ENCODE peak calls at places on chromosomes 13 and 19, in six cellular contexts. E is HFF-Myc, O is cardiac muscle cell, Y is thoracic aorta, C is choroid plexus epithelial cell, L is keratinocyte. N is an unnamed sample.

GRCh38 chr19:31676271-31677004 is 327.2 kb upstream of the TSHZ3 start:
- DNase-seq in L (no peak), E (no peak), Y (no peak), C (no peak), O (peak), N (no peak)

GRCh38 chr13:33016414-33017409 is at the start of gene KL:
- DNase-seq in Y (no peak), E (no peak), C (no peak), L (no peak), O (peak), N (no peak)

GRCh38 chr19:29696045-29696682 is 18.9 kb downstream of the C19orf12 start:
- DNase-seq in L (no peak), Y (no peak), O (no peak), E (no peak), C (no peak), N (no peak)

GRCh38 chr19:28468701-28469459 is 744.1 kb downstream of the UQCRFS1 start:
- DNase-seq in C (peak), E (no peak), O (peak), L (no peak), Y (no peak), N (no peak)

GRCh38 chr19:5718579-5719273 is 1.2 kb downstream of the LONP1 start:
- DNase-seq in Y (no peak), C (peak), O (peak), E (no peak), L (peak), N (peak)

GRCh38 chr13:43364210-43365041 is 341.0 kb downstream of the DNAJC15 start:
- DNase-seq in Y (no peak), E (no peak), O (peak), L (no peak), C (peak), N (no peak)

GRCh38 chr13:112346899-112347229 is 29.3 kb upstream of the SPACA7 start:
- DNase-seq in C (no peak), O (no peak), L (no peak), E (no peak), Y (no peak), N (no peak)

GRCh38 chr19:4829001-4829712 is 2.4 kb downstream of the TICAM1 start:
- DNase-seq in E (no peak), C (no peak), Y (no peak), O (no peak), L (no peak), N (no peak)

GRCh38 chr19:17829855-17830566 is 8.7 kb upstream of the INSL3 start:
- DNase-seq in L (peak), Y (no peak), O (peak), C (peak), E (no peak), N (no peak)

GRCh38 chr13:48626726-48627451 is 26.8 kb upstream of the CYSLTR2 start:
- DNase-seq in E (no peak), C (peak), O (peak), Y (no peak), L (no peak), N (peak)

GRCh38 chr13:42707596-42707995 is 73.8 kb upstream of the FAM216B start:
- DNase-seq in L (no peak), C (peak), O (peak), E (no peak), Y (no peak), N (no peak)

GRCh38 chr13:34721631-34722144 is 220.4 kb upstream of the NBEA start:
- DNase-seq in L (no peak), O (no peak), C (no peak), Y (no peak), E (no peak), N (no peak)
- TF ChIP-seq CTCF in L (no peak), O (no peak), C (no peak), Y (no peak), E (no peak), N (no peak)

GRCh38 chr13:46385946-46386345 is 1.1 kb downstream of the RUBCNL start:
- DNase-seq in C (no peak), L (no peak), Y (no peak), O (no peak), E (no peak), N (no peak)
- H3K4me3 ChIP-seq in C (no peak), L (no peak), Y (peak), O (peak), E (no peak), N (peak)

GRCh38 chr19:3740431-3740830 is 21.1 kb downstream of the APBA3 start:
- DNase-seq in C (no peak), L (no peak), O (no peak), Y (no peak), E (no peak), N (no peak)
- TF ChIP-seq CTCF in C (no peak), L (no peak), O (no peak), Y (no peak), E (no peak), N (no peak)

DNA sequence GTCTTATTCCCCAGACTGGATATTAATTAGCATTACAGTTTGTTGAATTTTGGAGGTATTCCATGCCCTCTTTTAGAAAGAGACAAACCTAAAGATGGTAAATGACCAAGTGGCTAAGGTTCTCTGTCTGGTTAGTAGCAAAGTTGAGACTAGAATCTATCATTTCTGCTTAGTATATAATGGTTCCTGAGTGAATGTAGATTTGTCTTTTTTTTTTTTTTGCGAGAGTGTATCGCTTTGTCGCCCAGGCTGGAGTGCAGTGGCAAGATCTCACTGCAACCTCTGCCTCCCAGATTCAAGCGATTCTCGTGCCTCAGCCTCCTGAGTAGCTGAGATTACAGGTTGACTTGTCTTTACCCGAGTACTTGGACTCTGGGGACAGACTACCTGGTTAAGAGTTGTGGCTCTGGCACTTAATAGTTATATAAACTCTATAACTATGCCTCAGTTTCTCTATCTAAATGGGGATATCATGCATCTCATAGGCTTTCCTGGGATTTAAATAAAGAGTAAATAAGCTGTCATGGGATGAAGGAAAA is 2.7 kb downstream of the NAA16 start:
- DNase-seq in L (no peak), O (no peak), C (no peak), Y (no peak), E (no peak), N (no peak)
- H3K4me3 ChIP-seq in L (no peak), O (peak), C (no peak), Y (no peak), E (peak), N (peak)

GRCh38 chr19:789473-790052 is 7.7 kb upstream of the PTBP1 start:
- DNase-seq in C (no peak), O (no peak), E (no peak), L (no peak), Y (no peak), N (no peak)

GRCh38 chr19:791605-792360 is 5.5 kb upstream of the PTBP1 start:
- DNase-seq in L (no peak), O (peak), E (no peak), C (no peak), Y (no peak), N (no peak)

GRCh38 chr19:787551-787950 is 9.7 kb upstream of the PTBP1 start:
- DNase-seq in Y (no peak), C (no peak), O (no peak), L (no peak), E (no peak), N (no peak)

GRCh38 chr19:790971-791604 is 6.2 kb upstream of the PTBP1 start:
- DNase-seq in L (no peak), C (no peak), Y (no peak), O (no peak), E (no peak), N (no peak)

DNA sequence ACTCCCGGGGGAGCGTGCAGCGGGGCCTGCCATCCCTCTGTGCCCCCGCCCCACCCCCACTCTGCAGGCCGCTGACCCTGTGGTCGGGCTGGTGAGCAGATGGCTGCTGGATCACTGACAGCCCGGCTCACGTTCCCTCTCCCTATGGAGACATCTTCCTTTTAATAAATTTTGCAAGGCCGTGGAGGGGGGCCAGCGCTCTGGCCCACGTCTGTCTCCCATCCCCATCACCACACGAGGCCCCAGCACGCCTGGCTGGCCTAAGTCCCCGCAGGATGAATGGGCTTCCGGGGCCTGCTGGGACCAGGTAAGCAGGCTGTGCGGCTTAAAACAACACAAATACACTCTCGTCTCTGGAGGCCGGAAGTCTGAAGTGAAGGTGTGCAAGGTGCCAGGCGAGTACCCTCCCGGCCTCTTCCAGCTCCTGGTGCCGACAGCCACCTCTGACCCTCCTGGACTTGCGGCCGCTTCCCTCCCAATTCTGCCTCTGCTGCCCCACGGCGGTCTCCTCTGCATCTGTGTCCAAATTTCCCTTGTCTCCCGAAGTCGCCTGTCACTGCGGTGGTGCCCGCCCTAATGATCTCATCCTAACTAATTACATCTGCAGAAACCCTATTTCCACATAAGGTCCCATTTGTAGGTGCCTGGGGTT is 8.3 kb upstream of the PTBP1 start:
- DNase-seq in C (no peak), O (no peak), Y (no peak), E (no peak), L (no peak), N (no peak)
- TF ChIP-seq CTCF in C (no peak), O (no peak), Y (no peak), E (no peak), L (no peak), N (no peak)

DNA sequence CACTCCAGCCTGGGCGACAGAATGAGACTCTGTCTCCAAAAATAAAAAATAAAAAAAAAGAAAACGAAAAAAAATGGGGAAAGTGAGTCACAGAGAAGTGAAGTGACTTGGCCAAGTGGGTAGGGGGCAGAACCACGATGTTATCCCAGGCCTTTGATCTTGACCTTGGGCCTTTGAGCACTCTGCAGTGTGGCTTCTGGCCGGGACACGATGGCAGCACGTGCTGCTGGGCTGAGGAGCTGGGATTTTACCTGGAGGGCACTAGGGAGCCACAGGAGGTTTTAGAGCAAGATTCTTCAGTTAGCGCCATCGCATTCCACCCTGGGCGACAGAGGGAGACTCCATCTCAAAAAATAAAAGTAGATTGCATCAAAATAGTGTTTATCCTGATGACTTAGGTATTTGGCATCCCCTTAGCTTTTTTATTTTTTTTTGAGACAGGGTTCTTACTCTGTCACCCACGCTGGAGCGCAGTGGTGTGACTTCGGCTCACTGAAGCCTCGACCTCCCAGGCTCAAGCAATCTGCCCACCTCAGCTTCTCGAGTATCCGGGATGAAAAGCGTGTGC is 4.3 kb upstream of the TLE5 start:
- DNase-seq in C (no peak), L (no peak), E (no peak), O (no peak), Y (no peak), N (no peak)
- H3K4me3 ChIP-seq in C (no peak), L (no peak), E (no peak), O (no peak), Y (no peak), N (no peak)

N was measured in epithelial cell of proximal tubule.